ENCODE peak calls at places on chromosomes 11 and 22, in seven cellular contexts. Y is GM12891, G is HCT116, E is cortex of kidney, T is stromal cell of bone marrow, I is ureter, V is left colon. O is an unnamed sample.

GRCh38 chr11:22634897-22635629 is 9.4 kb upstream of the FANCF start:
- DNase-seq in T (no peak), Y (no peak), I (no peak), V (peak; percentile 42), G (no peak), E (no peak), O (no peak)

GRCh38 chr11:839875-840617 is 2.3 kb downstream of the POLR2L start:
- DNase-seq in V (no peak), Y (no peak), G (no peak), I (no peak), E (no peak), T (no peak), O (no peak)

GRCh38 chr11:89361738-89362137 is 129.4 kb downstream of the NOX4 start:
- DNase-seq in T (no peak), V (no peak), Y (no peak), E (no peak), G (no peak), I (no peak), O (no peak)

GRCh38 chr11:5831196-5831829 is 10.4 kb downstream of the OR52E6 start:
- DNase-seq in I (no peak), Y (no peak), T (no peak), V (no peak), E (no peak), G (no peak), O (no peak)

GRCh38 chr22:35510481-35510934 is 30.1 kb upstream of the RASD2 start:
- DNase-seq in Y (no peak), G (no peak), T (peak; percentile 37), I (no peak), E (no peak), V (no peak), O (no peak)

GRCh38 chr11:15216678-15217077 is 102.0 kb downstream of the INSC start:
- DNase-seq in T (no peak), I (no peak), V (no peak), E (no peak), Y (peak; percentile 19), G (peak; percentile 7), O (peak; percentile 33)

GRCh38 chr11:10784229-10785145 is 24.2 kb downstream of the EIF4G2 start:
- DNase-seq in Y (no peak), T (no peak), E (no peak), V (no peak), I (no peak), G (no peak), O (no peak)

GRCh38 chr11:90434858-90435257 is 212.0 kb upstream of the CHORDC1 start:
- DNase-seq in E (no peak), Y (no peak), T (no peak), G (no peak), I (no peak), V (no peak), O (no peak)

GRCh38 chr11:6431861-6432260 is 8.9 kb downstream of the HPX start:
- DNase-seq in G (peak; percentile 46), Y (no peak), T (peak; percentile 27), V (no peak), I (no peak), E (no peak), O (no peak)

GRCh38 chr22:42282943-42283287 is 12.5 kb upstream of the TCF20 start:
- DNase-seq in Y (no peak), G (no peak), V (no peak), T (no peak), I (no peak), E (no peak), O (no peak)

GRCh38 chr11:124800226-124800929 is at the start of gene MSANTD2:
- DNase-seq in G (peak; percentile 42), V (peak; percentile 85), I (peak; percentile 84), E (no peak), Y (peak; percentile 77), T (peak; percentile 62), O (peak; percentile 92)